ENCODE peak calls at places on chromosomes 1 and 21, in five cellular contexts. E, R, X, M and G are unnamed samples.
A peak's percentile ranks its signal among the peaks of the same experiment; 100 is the strongest.

GRCh38 chr1:228361314-228362140 is 45.1 kb downstream of the TRIM11 start:
- DNase-seq in E (no peak), R (no peak), X (no peak), M (no peak), G (no peak)

GRCh38 chr1:27001570-27002360 is 8.3 kb downstream of the TRNP1 start:
- DNase-seq in E (peak; percentile 50), R (peak; percentile 38), X (no peak), M (peak; percentile 54), G (no peak)

GRCh38 chr1:15833069-15833679 is 14.3 kb upstream of the SPEN start:
- DNase-seq in E (no peak), R (no peak), X (no peak), M (no peak), G (no peak)

GRCh38 chr1:183926978-183927377 is 110.5 kb downstream of the COLGALT2 start:
- DNase-seq in E (no peak), R (no peak), X (no peak), M (no peak), G (no peak)

GRCh38 chr21:38712076-38712475 is 93.7 kb upstream of the ETS2 start:
- DNase-seq in E (peak; percentile 62), R (no peak), X (peak; percentile 72), M (no peak), G (peak; percentile 28)

GRCh38 chr1:201515895-201516294 is 9.0 kb upstream of the CSRP1 start:
- DNase-seq in E (no peak), R (no peak), X (no peak), M (no peak), G (no peak)

GRCh38 chr1:34696230-34696629 is 58.6 kb upstream of the GJB5 start:
- DNase-seq in E (no peak), R (no peak), X (no peak), M (no peak), G (no peak)

GRCh38 chr1:199460933-199461332 is 566.6 kb upstream of the NR5A2 start:
- DNase-seq in E (no peak), R (no peak), X (no peak), M (no peak), G (no peak)

GRCh38 chr1:46996659-46997281 is 26.7 kb upstream of the CYP4X1 start:
- DNase-seq in E (no peak), R (no peak), X (no peak), M (no peak), G (no peak)

GRCh38 chr1:218273757-218274505 is 11.2 kb upstream of the RRP15 start:
- DNase-seq in E (no peak), R (no peak), X (no peak), M (no peak), G (no peak)

GRCh38 chr21:16838330-16838729 is 674.5 kb upstream of the CXADR start:
- DNase-seq in E (no peak), R (no peak), X (no peak), M (no peak), G (no peak)

GRCh38 chr1:56457767-56458375 is 121.5 kb downstream of the PLPP3 start:
- DNase-seq in E (no peak), R (no peak), X (no peak), M (no peak), G (no peak)

GRCh38 chr1:26156285-26157038 is 2.4 kb upstream of the FAM110D start:
- DNase-seq in E (no peak), R (no peak), X (no peak), M (peak; percentile 76), G (peak; percentile 22)

GRCh38 chr1:43870306-43870705 is 63.3 kb upstream of the ARTN start:
- DNase-seq in E (no peak), R (no peak), X (no peak), M (no peak), G (no peak)

GRCh38 chr1:154611150-154611865 is 3.3 kb upstream of the ADAR start:
- DNase-seq in E (no peak), R (no peak), X (peak; percentile 57), M (no peak), G (no peak)

GRCh38 chr1:36156329-36157114 is 562 bp downstream of the MAP7D1 start:
- DNase-seq in E (no peak), R (no peak), X (peak; percentile 86), M (peak; percentile 86), G (peak; percentile 70)

GRCh38 chr1:113363935-113364334 is 26.4 kb upstream of the MAGI3 start:
- DNase-seq in E (no peak), R (no peak), X (no peak), M (no peak), G (no peak)

GRCh38 chr1:226449823-226450222 is 41.9 kb upstream of the PARP1 start:
- DNase-seq in E (no peak), R (no peak), X (no peak), M (no peak), G (no peak)

GRCh38 chr1:248688527-248689298 is 13.9 kb downstream of the OR14I1 start:
- DNase-seq in E (no peak), R (peak; percentile 80), X (no peak), M (no peak), G (no peak)

GRCh38 chr1:84298688-84299535 is 2.6 kb upstream of the SAMD13 start:
- DNase-seq in E (no peak), R (no peak), X (no peak), M (peak; percentile 74), G (peak; percentile 64)

GRCh38 chr1:154931940-154932487 is 4.5 kb downstream of the PMVK start:
- DNase-seq in E (peak; percentile 85), R (no peak), X (no peak), M (no peak), G (no peak)

GRCh38 chr1:25697426-25698220 is 81.0 kb downstream of the MAN1C1 start:
- DNase-seq in E (no peak), R (no peak), X (no peak), M (no peak), G (no peak)

GRCh38 chr1:203661572-203661971 is 34.9 kb downstream of the ATP2B4 start:
- DNase-seq in E (peak; percentile 55), R (no peak), X (no peak), M (no peak), G (no peak)

GRCh38 chr21:38878394-38879179 is 72.9 kb downstream of the ETS2 start:
- DNase-seq in E (no peak), R (no peak), X (no peak), M (no peak), G (no peak)

GRCh38 chr21:37257526-37257966 is 9.6 kb downstream of the VPS26C start:
- DNase-seq in E (peak; percentile 57), R (no peak), X (no peak), M (no peak), G (no peak)

GRCh38 chr1:207719209-207719608 is 32.6 kb upstream of the CD46 start:
- DNase-seq in E (no peak), R (no peak), X (no peak), M (no peak), G (no peak)
- TF ChIP-seq SUZ12 in E (no peak), R (no peak), X (no peak), M (no peak), G (no peak)

GRCh38 chr1:207903767-207904166 is 7.2 kb downstream of the CD34 start:
- DNase-seq in E (no peak), R (no peak), X (no peak), M (no peak), G (no peak)
- TF ChIP-seq SUZ12 in E (no peak), R (no peak), X (no peak), M (no peak), G (no peak)

GRCh38 chr1:6701437-6702153 is at the start of gene DNAJC11:
- DNase-seq in E (peak; percentile 80), R (peak; percentile 31), X (peak; percentile 63), M (peak; percentile 94), G (peak; percentile 96)

GRCh38 chr1:6704746-6705145 is 3.1 kb upstream of the DNAJC11 start:
- DNase-seq in E (no peak), R (no peak), X (no peak), M (no peak), G (no peak)

GRCh38 chr1:6695861-6696260 is 5.8 kb downstream of the DNAJC11 start:
- DNase-seq in E (no peak), R (no peak), X (no peak), M (no peak), G (no peak)

GRCh38 chr1:6703016-6703415 is 1.4 kb upstream of the DNAJC11 start:
- DNase-seq in E (no peak), R (no peak), X (no peak), M (no peak), G (no peak)

DNA sequence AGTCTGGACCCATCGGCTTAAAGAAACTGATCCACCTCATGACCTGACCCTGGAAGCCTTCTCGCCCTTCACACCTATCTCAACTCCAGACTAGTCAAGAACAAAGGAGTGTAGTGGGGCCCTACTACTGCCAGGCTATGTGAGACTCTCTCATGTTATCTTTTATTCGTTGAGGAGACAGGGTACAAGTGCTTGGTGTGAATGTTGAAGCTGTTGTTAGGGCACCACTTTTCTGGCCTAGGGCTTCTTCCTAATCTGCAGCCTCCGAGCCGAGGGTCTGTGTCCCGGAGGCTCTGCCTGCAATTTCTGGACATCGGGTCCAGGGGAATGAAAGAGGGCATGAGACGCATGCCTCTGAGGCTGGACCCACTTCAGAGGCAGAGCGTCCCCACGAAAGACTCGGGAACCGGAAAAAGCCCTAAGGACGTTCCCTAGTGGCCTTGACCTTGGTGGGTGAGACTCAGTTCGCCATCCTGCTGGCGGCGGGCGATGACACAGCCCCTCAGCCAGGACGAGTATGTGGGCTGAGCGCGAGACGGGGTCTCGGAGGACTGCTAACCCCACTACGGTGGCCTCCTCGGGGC is 671 bp downstream of the DNAJC11 start:
- DNase-seq in E (no peak), R (no peak), X (no peak), M (no peak), G (no peak)
- TF ChIP-seq SUZ12 in E (no peak), R (no peak), X (no peak), M (no peak), G (no peak)

GRCh38 chr1:236284291-236284711 is 2.5 kb upstream of the ERO1B start:
- DNase-seq in E (no peak), R (peak; percentile 92), X (no peak), M (no peak), G (no peak)

GRCh38 chr1:236282719-236283118 is 961 bp upstream of the ERO1B start:
- DNase-seq in E (no peak), R (no peak), X (no peak), M (no peak), G (no peak)

GRCh38 chr1:236282159-236282716 is 480 bp upstream of the ERO1B start:
- DNase-seq in E (no peak), R (no peak), X (no peak), M (no peak), G (no peak)

GRCh38 chr1:236281286-236282158 is at the start of gene ERO1B:
- DNase-seq in E (peak; percentile 89), R (peak; percentile 73), X (peak; percentile 99), M (peak; percentile 98), G (peak; percentile 99)

GRCh38 chr1:236280438-236281285 is 1.1 kb downstream of the ERO1B start:
- DNase-seq in E (no peak), R (no peak), X (no peak), M (peak; percentile 60), G (peak; percentile 39)
- TF ChIP-seq SUZ12 in E (no peak), R (no peak), X (no peak), M (peak; percentile 67), G (no peak)